ENCODE peak calls at places on chromosomes 12 and 14, in five cellular contexts. D is foreskin fibroblast, T is colonic mucosa, Q is pancreas, Y is AG10803. J is an unnamed sample.

GRCh38 chr14:60350366-60350720 is 101.3 kb downstream of the PPM1A start:
- DNase-seq in T (no peak), D (no peak), Q (no peak), Y (no peak), J (no peak)

GRCh38 chr12:65665817-65666216 is 158.5 kb upstream of the HMGA2 start:
- DNase-seq in Y (no peak), Q (no peak), D (no peak), T (no peak), J (no peak)

GRCh38 chr14:90608925-90609324 is 207.3 kb downstream of the TTC7B start:
- DNase-seq in Y (no peak), T (no peak), D (no peak), Q (no peak), J (peak)

GRCh38 chr12:106522708-106523107 is 60.1 kb upstream of the RFX4 start:
- DNase-seq in Q (no peak), D (no peak), T (no peak), Y (no peak), J (no peak)

GRCh38 chr12:56590237-56590830 is 39.8 kb downstream of the BAZ2A start:
- DNase-seq in T (peak), Q (no peak), Y (no peak), D (no peak), J (no peak)

GRCh38 chr12:30828686-30829085 is 73.9 kb upstream of the CAPRIN2 start:
- DNase-seq in Y (no peak), D (no peak), T (no peak), Q (no peak), J (no peak)

GRCh38 chr12:86137936-86138335 is 118.3 kb downstream of the MGAT4C start:
- DNase-seq in Q (no peak), D (no peak), Y (peak), T (no peak), J (peak)

GRCh38 chr14:101128478-101129450 is 225.2 kb upstream of the RTL1 start:
- DNase-seq in Y (no peak), Q (no peak), D (no peak), T (peak), J (no peak)

GRCh38 chr12:123083661-123084571 is 67.0 kb downstream of the PITPNM2 start:
- DNase-seq in Y (no peak), T (no peak), Q (no peak), D (no peak), J (no peak)

GRCh38 chr12:65937181-65937641 is 112.9 kb downstream of the HMGA2 start:
- DNase-seq in Q (no peak), Y (peak), D (peak), T (no peak), J (peak)

GRCh38 chr14:33686218-33686617 is 264.7 kb downstream of the EGLN3 start:
- DNase-seq in T (no peak), Y (peak), Q (no peak), D (peak), J (peak)

GRCh38 chr14:29462271-29462670 is 465.4 kb downstream of the PRKD1 start:
- DNase-seq in Q (no peak), D (no peak), Y (no peak), T (no peak), J (no peak)

GRCh38 chr12:94149781-94150482 is 1.6 kb downstream of the PLXNC1 start:
- DNase-seq in Y (no peak), Q (no peak), D (no peak), T (peak), J (no peak)

GRCh38 chr12:19026637-19027508 is 102.7 kb upstream of the PLEKHA5 start:
- DNase-seq in T (no peak), Q (no peak), D (no peak), Y (no peak), J (no peak)

GRCh38 chr14:66272221-66272620 is 213.9 kb upstream of the CCDC196 start:
- DNase-seq in D (no peak), Q (no peak), T (no peak), Y (no peak), J (no peak)

GRCh38 chr12:115313929-115314328 is 630.0 kb upstream of the TBX3 start:
- DNase-seq in D (peak), Q (no peak), Y (peak), T (no peak), J (peak)

GRCh38 chr14:81694419-81694818 is 160.8 kb upstream of the SEL1L start:
- DNase-seq in Y (no peak), D (no peak), T (no peak), Q (no peak), J (no peak)

GRCh38 chr12:51827925-51828818 is 20.3 kb downstream of the FIGNL2 start:
- DNase-seq in Y (peak), T (peak), Q (no peak), D (peak), J (peak)

GRCh38 chr12:67752226-67752732 is 103.7 kb downstream of the DYRK2 start:
- DNase-seq in Q (no peak), Y (peak), T (no peak), D (no peak), J (no peak)

GRCh38 chr12:48058771-48059170 is 47.1 kb downstream of the SENP1 start:
- DNase-seq in T (no peak), Y (no peak), Q (no peak), D (no peak), J (no peak)

GRCh38 chr12:96121271-96121711 is 72.9 kb upstream of the ELK3 start:
- DNase-seq in Q (no peak), T (no peak), D (no peak), Y (no peak), J (no peak)

GRCh38 chr14:60649815-60650381 is 621 bp upstream of the SIX1 start:
- DNase-seq in Y (no peak), D (no peak), Q (no peak), T (no peak), J (peak)

GRCh38 chr12:56699020-56699661 is 11.1 kb upstream of the PTGES3 start:
- DNase-seq in Y (peak), D (no peak), T (no peak), Q (no peak), J (no peak)

GRCh38 chr12:132323171-132324010 is 6.0 kb downstream of the GALNT9 start:
- DNase-seq in D (no peak), T (no peak), Q (no peak), Y (no peak), J (no peak)

GRCh38 chr12:45775964-45776363 is 46.5 kb downstream of the ARID2 start:
- DNase-seq in D (no peak), Y (no peak), T (no peak), Q (no peak), J (no peak)

GRCh38 chr12:123034865-123035264 is 54.4 kb downstream of the ARL6IP4 start:
- DNase-seq in T (no peak), Y (peak), D (peak), Q (no peak), J (peak)

GRCh38 chr12:57242691-57243454 is 8.1 kb downstream of the STAC3 start:
- DNase-seq in D (no peak), Q (peak), T (peak), Y (no peak), J (peak)

GRCh38 chr12:9364224-9365176 is 156.3 kb upstream of the PZP start:
- DNase-seq in Y (peak), T (no peak), D (peak), Q (no peak), J (peak)

GRCh38 chr12:92571169-92571568 is 131.6 kb upstream of the PLEKHG7 start:
- DNase-seq in T (no peak), D (no peak), Y (no peak), Q (no peak), J (no peak)

GRCh38 chr12:42326466-42327226 is 679 bp downstream of the PPHLN1 start:
- DNase-seq in Q (no peak), Y (peak), D (peak), T (peak), J (peak)

GRCh38 chr12:27193854-27194544 is 50.1 kb upstream of the STK38L start:
- DNase-seq in Y (peak), T (no peak), D (peak), Q (no peak), J (peak)

GRCh38 chr12:50166776-50167025 is 468 bp downstream of the CERS5 start:
- DNase-seq in D (no peak), Y (no peak), T (peak), Q (peak), J (no peak)

GRCh38 chr12:14416658-14417057 is 51.2 kb downstream of the ATF7IP start:
- DNase-seq in D (peak), T (no peak), Y (peak), Q (peak), J (peak)

GRCh38 chr12:14418526-14418925 is 53.0 kb downstream of the ATF7IP start:
- DNase-seq in Q (no peak), D (no peak), Y (peak), T (no peak), J (peak)

GRCh38 chr12:14422516-14423230 is 57.2 kb downstream of the ATF7IP start:
- DNase-seq in Q (no peak), T (no peak), D (no peak), Y (no peak), J (no peak)

DNA sequence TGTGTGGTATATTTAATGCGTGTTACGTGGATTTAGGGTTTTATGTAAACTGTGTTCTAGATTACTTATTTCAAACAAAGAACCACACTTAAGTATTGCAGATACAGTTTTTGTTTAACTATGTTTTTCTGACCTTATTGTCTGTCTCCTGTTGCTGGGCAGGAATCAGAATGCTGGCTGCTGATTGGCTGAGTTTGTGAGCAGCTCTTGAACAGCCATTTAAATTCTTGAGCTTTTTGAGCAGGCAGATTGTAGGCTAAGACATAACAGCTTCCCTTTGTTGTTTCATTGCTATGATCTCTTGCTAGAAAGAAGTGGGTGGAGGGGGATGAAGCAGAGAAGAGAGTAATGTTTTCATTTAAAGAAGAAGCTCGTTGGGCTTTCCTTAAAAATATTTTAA is 52.2 kb downstream of the ATF7IP start:
- DNase-seq in D (peak), T (peak), Q (peak), Y (peak), J (peak)
- H3K4me3 ChIP-seq in D (no peak), T (no peak), Q (no peak), Y (no peak), J (no peak)

GRCh38 chr12:83826112-83826511 is 1086.5 kb downstream of the SLC6A15 start:
- DNase-seq in D (no peak), T (peak), Y (peak), Q (no peak), J (peak)
- TF ChIP-seq CTCF in D (peak), T (peak), Y (peak), Q (peak), J (peak)

DNA sequence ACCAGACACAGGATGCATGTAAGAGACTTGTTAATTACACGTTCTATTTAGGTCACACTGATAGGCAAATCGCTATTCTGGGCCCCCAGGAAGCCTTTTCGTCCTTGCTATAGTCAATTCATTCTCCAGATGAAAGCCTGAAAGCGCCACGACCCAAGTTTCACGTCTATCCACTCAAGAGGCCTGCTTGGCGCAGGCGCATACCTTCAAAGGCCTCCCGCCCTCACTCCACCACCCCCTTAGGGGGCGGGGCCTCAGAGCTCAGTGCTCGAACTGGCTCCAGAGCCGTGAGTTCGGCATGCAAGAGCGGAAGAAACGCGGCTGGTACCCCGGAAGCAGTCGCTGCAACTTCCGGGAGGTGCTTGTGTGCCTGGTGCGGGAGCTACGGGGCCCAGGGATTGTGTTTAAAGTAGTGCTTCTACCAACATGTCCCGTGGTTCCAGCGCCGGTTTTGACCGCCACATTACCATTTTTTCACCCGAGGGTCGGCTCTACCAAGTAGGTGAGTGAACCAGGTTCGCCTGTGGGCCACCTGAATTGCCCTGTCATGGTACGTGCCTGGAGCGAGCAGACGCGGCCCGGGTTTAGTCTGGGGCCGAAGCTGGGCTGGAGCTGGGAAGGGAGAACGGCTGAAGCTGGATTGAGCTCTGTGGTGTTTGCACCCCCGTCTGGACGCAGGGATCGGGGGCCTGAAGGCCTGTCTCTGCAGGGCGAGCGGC is at the start of gene PSMA6:
- DNase-seq in Y (peak), D (peak), T (peak), Q (peak), J (peak)
- H3K4me3 ChIP-seq in Y (peak), D (peak), T (peak), Q (peak), J (peak)

DNA sequence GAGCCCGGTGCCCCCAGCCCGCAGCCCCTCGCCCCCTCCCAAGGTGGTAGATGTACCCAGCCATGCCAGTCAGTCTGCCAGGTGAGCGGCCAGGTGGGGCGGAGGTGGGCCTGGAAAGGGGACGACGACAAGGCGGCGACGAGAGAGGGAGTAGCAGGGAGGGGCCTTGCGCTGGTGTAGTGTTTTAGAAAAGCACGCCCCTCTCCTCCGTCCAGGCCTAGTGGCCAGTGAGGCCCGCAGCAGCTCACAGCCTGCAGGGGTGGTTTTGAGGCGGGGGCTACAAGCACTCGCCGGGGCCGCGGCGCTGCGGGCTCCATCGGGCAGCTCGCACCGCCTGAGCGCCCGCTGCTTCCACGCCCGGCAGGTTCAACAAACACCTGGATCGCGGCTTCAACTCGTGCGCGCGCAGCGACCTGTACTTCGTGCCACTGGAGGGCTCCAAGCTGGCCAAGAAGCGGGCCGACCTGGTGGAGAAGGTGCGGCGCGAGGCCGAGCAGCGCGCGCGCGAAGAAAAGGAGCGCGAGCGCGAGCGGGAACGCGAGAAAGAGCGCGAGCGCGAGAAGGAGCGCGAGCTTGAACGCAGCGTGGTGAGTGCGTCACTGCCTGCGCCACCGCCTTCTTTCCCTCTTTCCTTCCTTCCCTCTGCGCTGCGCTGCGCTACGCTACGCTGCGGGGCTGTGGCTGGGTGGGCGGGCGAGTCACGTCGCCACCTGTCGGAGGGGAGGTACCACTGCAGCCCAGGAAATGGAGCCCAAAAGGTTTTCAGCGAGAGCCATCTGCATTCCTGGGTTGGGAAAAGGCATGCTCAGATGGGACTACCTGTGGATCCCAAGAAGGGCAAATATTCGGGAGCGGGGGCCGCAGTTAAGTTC is 5.9 kb upstream of the RNU7-1 start:
- DNase-seq in D (peak), Y (peak), T (peak), Q (peak), J (peak)
- TF ChIP-seq CTCF in D (peak), Y (peak), T (peak), Q (peak), J (peak)

J was measured in astrocyte of the spinal cord.